ENCODE peak calls at places on chromosomes 3 and 15, in five cellular contexts. W, Q, L, F and R are unnamed samples.

GRCh38 chr3:138768946-138769345 is 65.8 kb downstream of the PIK3CB start:
- DNase-seq in W (no peak), Q (no peak), L (no peak), F (no peak), R (no peak)

GRCh38 chr3:149534082-149534481 is 59.6 kb downstream of the TM4SF4 start:
- DNase-seq in W (no peak), Q (no peak), L (no peak), F (no peak), R (no peak)

GRCh38 chr3:46852329-46852720 is 10.9 kb downstream of the MYL3 start:
- DNase-seq in W (no peak), Q (no peak), L (no peak), F (no peak), R (no peak)

GRCh38 chr15:91480426-91480825 is 373.1 kb upstream of the SLCO3A1 start:
- DNase-seq in W (no peak), Q (no peak), L (no peak), F (no peak), R (no peak)

GRCh38 chr3:194139085-194139976 is 3.4 kb downstream of the HES1 start:
- DNase-seq in W (no peak), Q (no peak), L (peak; percentile 29), F (peak; percentile 30), R (peak; percentile 25)

GRCh38 chr3:81308296-81308695 is 453.1 kb downstream of the GBE1 start:
- DNase-seq in W (no peak), Q (no peak), L (peak; percentile 28), F (no peak), R (no peak)

GRCh38 chr15:74131618-74132191 is 1.3 kb downstream of the ISLR2 start:
- DNase-seq in W (no peak), Q (no peak), L (no peak), F (no peak), R (no peak)

GRCh38 chr3:170355738-170356595 is 1.5 kb upstream of the SKIL start:
- DNase-seq in W (no peak), Q (peak; percentile 80), L (peak; percentile 25), F (no peak), R (no peak)

GRCh38 chr15:80343610-80344009 is 60.6 kb upstream of the ARNT2 start:
- DNase-seq in W (no peak), Q (no peak), L (peak; percentile 9), F (no peak), R (no peak)

GRCh38 chr3:191393146-191393545 is 62.8 kb upstream of the UTS2B start:
- DNase-seq in W (no peak), Q (no peak), L (no peak), F (no peak), R (no peak)

GRCh38 chr3:169227911-169228310 is 435.6 kb downstream of the MECOM start:
- DNase-seq in W (no peak), Q (no peak), L (no peak), F (no peak), R (no peak)

GRCh38 chr15:74319596-74320357 is 47.7 kb downstream of the CYP11A1 start:
- DNase-seq in W (no peak), Q (no peak), L (no peak), F (no peak), R (no peak)

GRCh38 chr3:131091768-131092167 is 65.1 kb downstream of the NEK11 start:
- DNase-seq in W (no peak), Q (no peak), L (no peak), F (peak; percentile 26), R (no peak)

GRCh38 chr3:141729240-141729639 is 8.9 kb upstream of the RNF7 start:
- DNase-seq in W (no peak), Q (no peak), L (no peak), F (no peak), R (no peak)

GRCh38 chr3:188229726-188230125 is 75.8 kb downstream of the LPP start:
- DNase-seq in W (no peak), Q (no peak), L (no peak), F (no peak), R (no peak)

GRCh38 chr3:13138566-13139145 is 65.4 kb upstream of the IQSEC1 start:
- DNase-seq in W (no peak), Q (no peak), L (no peak), F (no peak), R (no peak)

GRCh38 chr3:100002599-100003350 is 111.5 kb downstream of the FILIP1L start:
- DNase-seq in W (no peak), Q (peak; percentile 22), L (peak; percentile 29), F (peak; percentile 81), R (peak; percentile 69)

GRCh38 chr3:13544293-13544831 is 4.6 kb upstream of the FBLN2 start:
- DNase-seq in W (peak; percentile 69), Q (no peak), L (peak; percentile 73), F (peak; percentile 92), R (peak; percentile 51)

GRCh38 chr15:82132742-82133141 is 86.9 kb upstream of the MEX3B start:
- DNase-seq in W (no peak), Q (no peak), L (peak; percentile 57), F (peak; percentile 92), R (peak; percentile 38)

GRCh38 chr3:52712291-52713212 is 6.6 kb downstream of the SPCS1 start:
- DNase-seq in W (no peak), Q (no peak), L (no peak), F (no peak), R (no peak)

GRCh38 chr3:151015762-151016161 is 43.2 kb upstream of the CLRN1 start:
- DNase-seq in W (no peak), Q (no peak), L (no peak), F (no peak), R (no peak)

GRCh38 chr15:68558318-68559305 is 20.2 kb upstream of the CORO2B start:
- DNase-seq in W (no peak), Q (no peak), L (no peak), F (no peak), R (no peak)

GRCh38 chr3:157077565-157077991 is 82.4 kb downstream of the CCNL1 start:
- DNase-seq in W (no peak), Q (no peak), L (no peak), F (peak; percentile 91), R (no peak)

GRCh38 chr15:27412413-27412812 is 441.4 kb downstream of the GABRG3 start:
- DNase-seq in W (no peak), Q (no peak), L (no peak), F (no peak), R (no peak)

GRCh38 chr3:23665741-23666140 is 140.0 kb upstream of the UBE2E1 start:
- DNase-seq in W (no peak), Q (no peak), L (no peak), F (no peak), R (no peak)

GRCh38 chr15:67177750-67178149 is 76.7 kb downstream of the AAGAB start:
- DNase-seq in W (no peak), Q (no peak), L (no peak), F (no peak), R (no peak)

GRCh38 chr3:29319262-29319661 is 38.4 kb downstream of the RBMS3 start:
- DNase-seq in W (no peak), Q (no peak), L (no peak), F (no peak), R (no peak)

GRCh38 chr15:58458076-58458475 is 26.3 kb downstream of the LIPC start:
- DNase-seq in W (no peak), Q (no peak), L (no peak), F (no peak), R (no peak)

GRCh38 chr15:41043276-41043675 is 72.8 kb downstream of the INO80 start:
- DNase-seq in W (no peak), Q (no peak), L (peak; percentile 27), F (no peak), R (no peak)

GRCh38 chr15:69225355-69226027 is 65.1 kb downstream of the GLCE start:
- DNase-seq in W (no peak), Q (no peak), L (peak; percentile 11), F (no peak), R (peak; percentile 10)

GRCh38 chr3:57816471-57817105 is 60.5 kb downstream of the SLMAP start:
- DNase-seq in W (no peak), Q (no peak), L (no peak), F (no peak), R (no peak)

GRCh38 chr15:39267685-39268084 is 313.2 kb upstream of the THBS1 start:
- DNase-seq in W (no peak), Q (no peak), L (no peak), F (no peak), R (no peak)

GRCh38 chr15:48463366-48463880 is 132.2 kb downstream of the DUT start:
- DNase-seq in W (no peak), Q (no peak), L (no peak), F (peak; percentile 39), R (no peak)

GRCh38 chr15:69648775-69649735 is 196.4 kb downstream of the RPLP1 start:
- DNase-seq in W (no peak), Q (no peak), L (no peak), F (no peak), R (no peak)

GRCh38 chr15:66154581-66154980 is 99.0 kb downstream of the MEGF11 start:
- DNase-seq in W (no peak), Q (no peak), L (no peak), F (no peak), R (no peak)